ENCODE peak calls at places on chromosomes 11 and 22, in seven cellular contexts. J is psoas muscle, F is HepG2, S is cardiac muscle cell, X is dorsolateral prefrontal cortex, G is heart left ventricle, Z is heart right ventricle. L is an unnamed sample.

GRCh38 chr11:79447039-79447438 is 6.2 kb upstream of the TENM4 start:
- DNase-seq in J (no peak), F (no peak), S (no peak), X (no peak), G (no peak), Z (no peak), L (no peak)

GRCh38 chr11:77819921-77820564 is 479 bp downstream of the RSF1 start:
- DNase-seq in J (peak), F (peak), S (peak), X (peak), G (peak), Z (peak), L (peak)

GRCh38 chr11:45093761-45094455 is 52.5 kb upstream of the PRDM11 start:
- DNase-seq in J (no peak), F (no peak), S (no peak), X (no peak), G (no peak), Z (no peak), L (no peak)

GRCh38 chr11:1640076-1640946 is 10.7 kb downstream of the KRTAP5-5 start:
- DNase-seq in J (no peak), F (peak), S (peak), X (peak), G (no peak), Z (no peak), L (no peak)

GRCh38 chr22:46068908-46069481 is 81.3 kb upstream of the PPARA start:
- DNase-seq in J (no peak), F (no peak), S (no peak), X (peak), G (peak), Z (no peak), L (no peak)

GRCh38 chr11:80521592-80521991 is 1080.8 kb upstream of the TENM4 start:
- DNase-seq in J (no peak), F (no peak), S (peak), X (no peak), G (no peak), Z (no peak), L (no peak)

GRCh38 chr22:20438678-20439492 is 1.3 kb upstream of the SCARF2 start:
- DNase-seq in J (no peak), F (peak), S (peak), X (no peak), G (peak), Z (no peak), L (no peak)

GRCh38 chr11:61545341-61545740 is 35.5 kb downstream of the SYT7 start:
- DNase-seq in J (no peak), F (no peak), S (no peak), X (no peak), G (no peak), Z (no peak), L (no peak)

GRCh38 chr11:12603362-12604088 is 70.7 kb upstream of the TEAD1 start:
- DNase-seq in J (no peak), F (no peak), S (no peak), X (no peak), G (no peak), Z (no peak), L (no peak)

GRCh38 chr11:117218133-117218915 is 13.5 kb downstream of the PCSK7 start:
- DNase-seq in J (no peak), F (no peak), S (no peak), X (no peak), G (peak), Z (peak), L (no peak)

GRCh38 chr11:62402226-62402625 is 16.6 kb upstream of the SCGB1A1 start:
- DNase-seq in J (peak), F (no peak), S (no peak), X (no peak), G (peak), Z (peak), L (no peak)

GRCh38 chr11:33158596-33158995 is 2.7 kb downstream of the CSTF3 start:
- DNase-seq in J (no peak), F (no peak), S (no peak), X (no peak), G (no peak), Z (no peak), L (no peak)

GRCh38 chr11:100584201-100584600 is 102.9 kb upstream of the ARHGAP42 start:
- DNase-seq in J (no peak), F (no peak), S (no peak), X (no peak), G (no peak), Z (no peak), L (no peak)

GRCh38 chr11:121145826-121146225 is 44.8 kb downstream of the TECTA start:
- DNase-seq in J (no peak), F (no peak), S (no peak), X (no peak), G (no peak), Z (no peak), L (no peak)

GRCh38 chr11:133064961-133065360 is 467.3 kb downstream of the OPCML start:
- DNase-seq in J (no peak), F (no peak), S (no peak), X (no peak), G (no peak), Z (no peak), L (no peak)

GRCh38 chr11:27171391-27171790 is 130.8 kb downstream of the BBOX1 start:
- DNase-seq in J (no peak), F (no peak), S (no peak), X (no peak), G (no peak), Z (no peak), L (no peak)

GRCh38 chr22:37747715-37748100 is 50.9 kb downstream of the TRIOBP start:
- DNase-seq in J (no peak), F (no peak), S (no peak), X (no peak), G (no peak), Z (no peak), L (no peak)

GRCh38 chr11:105073486-105074200 is 28.5 kb upstream of the CARD16 start:
- DNase-seq in J (no peak), F (no peak), S (no peak), X (no peak), G (no peak), Z (no peak), L (no peak)

GRCh38 chr11:126515501-126515900 is 160.0 kb downstream of the ST3GAL4 start:
- DNase-seq in J (no peak), F (no peak), S (no peak), X (no peak), G (no peak), Z (no peak), L (no peak)

GRCh38 chr11:45724145-45724544 is 58.7 kb upstream of the CHST1 start:
- DNase-seq in J (no peak), F (no peak), S (peak), X (no peak), G (no peak), Z (no peak), L (no peak)

GRCh38 chr11:46461461-46461927 is 69.9 kb upstream of the CHRM4 start:
- DNase-seq in J (no peak), F (peak), S (no peak), X (no peak), G (no peak), Z (no peak), L (no peak)

GRCh38 chr22:30340911-30341685 is 14.4 kb upstream of the TBC1D10A start:
- DNase-seq in J (peak), F (no peak), S (no peak), X (peak), G (peak), Z (peak), L (peak)

GRCh38 chr11:33135768-33136443 is 25.4 kb downstream of the CSTF3 start:
- DNase-seq in J (no peak), F (no peak), S (no peak), X (no peak), G (no peak), Z (no peak), L (no peak)

GRCh38 chr11:27471067-27471587 is 1.5 kb downstream of the LGR4 start:
- DNase-seq in J (no peak), F (peak), S (peak), X (no peak), G (no peak), Z (no peak), L (no peak)

GRCh38 chr22:25085930-25086901 is 113.4 kb upstream of the CRYBB3 start:
- DNase-seq in J (peak), F (peak), S (no peak), X (no peak), G (peak), Z (peak), L (no peak)

GRCh38 chr11:70435361-70435760 is 37.0 kb downstream of the CTTN start:
- DNase-seq in J (no peak), F (no peak), S (no peak), X (no peak), G (no peak), Z (no peak), L (no peak)

GRCh38 chr11:70437111-70437784 is 38.9 kb downstream of the CTTN start:
- DNase-seq in J (no peak), F (no peak), S (no peak), X (no peak), G (no peak), Z (no peak), L (no peak)

GRCh38 chr11:70434813-70435300 is 36.5 kb downstream of the CTTN start:
- DNase-seq in J (no peak), F (no peak), S (no peak), X (no peak), G (no peak), Z (no peak), L (no peak)

GRCh38 chr11:70435765-70436500 is 37.6 kb downstream of the CTTN start:
- DNase-seq in J (no peak), F (no peak), S (no peak), X (no peak), G (no peak), Z (no peak), L (no peak)

GRCh38 chr11:70436501-70436860 is 38.2 kb downstream of the CTTN start:
- DNase-seq in J (no peak), F (no peak), S (no peak), X (no peak), G (no peak), Z (no peak), L (no peak)
- H3K27ac ChIP-seq in J (no peak), F (no peak), S (no peak), X (no peak), G (no peak), Z (no peak), L (no peak)

DNA sequence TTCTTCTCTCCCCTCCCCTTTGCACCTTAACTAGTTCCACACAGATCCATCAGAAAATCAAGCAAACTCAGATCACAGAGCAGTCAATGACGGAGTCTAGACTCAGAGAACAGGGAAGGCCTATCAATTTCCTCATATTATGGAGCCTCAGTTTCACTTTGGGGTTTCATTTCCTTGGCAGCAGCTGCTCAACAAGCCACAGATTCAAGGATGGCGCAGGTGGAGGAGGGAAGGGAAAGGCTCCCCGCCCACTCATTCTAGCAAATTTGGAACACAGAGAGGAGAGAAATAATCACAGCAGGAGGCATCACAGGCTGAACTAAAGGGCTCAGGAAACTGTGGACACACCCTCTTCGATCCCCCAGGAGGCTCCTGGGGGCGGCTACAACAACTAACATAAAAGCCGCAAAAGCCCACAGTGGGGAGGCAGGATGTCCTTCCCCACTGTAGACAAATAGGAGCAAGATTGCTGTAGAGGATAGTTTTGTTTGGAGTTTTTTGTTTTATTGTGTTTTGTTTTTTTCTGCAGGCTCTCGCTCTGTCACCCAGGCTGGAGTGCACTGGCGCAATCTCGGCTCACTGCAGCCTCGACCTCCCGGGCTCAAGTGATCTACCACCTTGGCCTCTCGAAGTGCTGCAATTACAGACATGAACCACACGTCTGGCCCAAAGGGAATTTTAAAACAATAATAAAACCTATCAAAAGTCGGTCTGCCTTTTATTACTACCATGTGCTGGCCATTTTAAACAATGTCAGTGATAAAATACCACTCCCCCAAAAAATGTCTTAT is 3.4 kb downstream of the PLAAT3 start:
- DNase-seq in J (no peak), F (no peak), S (no peak), X (no peak), G (no peak), Z (peak), L (no peak)
- H3K27ac ChIP-seq in J (peak), F (no peak), S (no peak), X (peak), G (peak), Z (peak), L (peak)

DNA sequence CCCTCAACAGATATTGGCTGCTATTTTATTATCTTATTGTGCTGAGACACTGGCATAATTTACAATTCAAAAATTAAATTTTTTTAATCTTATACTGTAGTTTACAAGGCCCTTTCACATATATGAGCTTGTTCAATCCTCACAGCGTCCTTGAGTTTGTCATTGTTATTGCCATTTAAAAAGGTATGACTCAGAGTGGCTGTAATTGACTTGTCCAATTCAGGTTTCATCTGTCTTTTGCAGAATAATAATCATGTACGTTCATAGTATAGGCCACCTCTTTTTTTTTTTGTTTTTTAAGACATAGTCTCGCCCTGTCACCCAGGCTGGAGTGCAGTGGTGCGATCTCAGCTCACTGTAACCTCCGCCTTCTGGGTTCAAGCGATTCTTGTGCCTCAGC is 11.5 kb downstream of the PTPRJ start:
- DNase-seq in J (no peak), F (no peak), S (no peak), X (no peak), G (no peak), Z (no peak), L (no peak)
- H3K27ac ChIP-seq in J (peak), F (no peak), S (peak), X (no peak), G (peak), Z (peak), L (no peak)

GRCh38 chr11:102319544-102319943 is 2.3 kb downstream of the BIRC3 start:
- DNase-seq in J (no peak), F (no peak), S (no peak), X (no peak), G (no peak), Z (no peak), L (no peak)

GRCh38 chr11:102317768-102318103 is 452 bp downstream of the BIRC3 start:
- DNase-seq in J (no peak), F (no peak), S (no peak), X (no peak), G (no peak), Z (no peak), L (no peak)

GRCh38 chr11:102318469-102318868 is 1.2 kb downstream of the BIRC3 start:
- DNase-seq in J (no peak), F (no peak), S (no peak), X (no peak), G (no peak), Z (no peak), L (no peak)

GRCh38 chr11:102316505-102316904 is 779 bp upstream of the BIRC3 start:
- DNase-seq in J (no peak), F (no peak), S (no peak), X (no peak), G (no peak), Z (no peak), L (no peak)

DNA sequence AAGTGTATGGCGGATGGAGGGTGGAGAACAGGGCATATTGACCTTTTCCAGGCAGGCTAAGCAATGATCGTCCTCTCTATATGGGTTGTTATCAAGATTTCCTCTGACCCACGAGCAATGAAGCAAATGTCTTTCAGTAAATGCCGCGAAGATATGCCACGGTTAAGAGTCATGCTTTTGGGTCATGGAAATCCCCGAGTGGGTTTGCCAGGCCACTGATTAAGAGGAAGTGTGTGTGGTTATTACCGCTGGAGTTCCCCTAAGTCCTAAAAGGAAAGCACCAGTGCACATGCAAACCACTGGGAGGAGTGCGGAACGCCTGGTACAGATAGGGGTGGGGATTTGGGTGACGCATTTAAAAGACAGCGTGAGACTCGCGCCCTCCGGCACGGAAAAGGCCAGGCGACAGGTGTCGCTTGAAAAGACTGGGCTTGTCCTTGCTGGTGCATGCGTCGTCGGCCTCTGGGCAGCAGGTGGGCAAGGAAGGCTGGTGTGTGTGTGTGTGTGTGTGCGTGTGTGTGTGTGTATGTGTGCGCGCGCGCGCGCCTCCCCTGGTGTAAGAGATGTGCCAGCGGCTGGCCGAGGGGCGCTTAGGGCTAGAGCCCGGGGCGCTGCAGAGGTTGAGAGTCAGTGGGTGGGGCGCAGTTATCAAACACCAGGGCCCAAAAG is at the start of gene BIRC3:
- DNase-seq in J (peak), F (peak), S (peak), X (peak), G (peak), Z (peak), L (peak)
- H3K27ac ChIP-seq in J (peak), F (no peak), S (no peak), X (peak), G (peak), Z (peak), L (no peak)

DNA sequence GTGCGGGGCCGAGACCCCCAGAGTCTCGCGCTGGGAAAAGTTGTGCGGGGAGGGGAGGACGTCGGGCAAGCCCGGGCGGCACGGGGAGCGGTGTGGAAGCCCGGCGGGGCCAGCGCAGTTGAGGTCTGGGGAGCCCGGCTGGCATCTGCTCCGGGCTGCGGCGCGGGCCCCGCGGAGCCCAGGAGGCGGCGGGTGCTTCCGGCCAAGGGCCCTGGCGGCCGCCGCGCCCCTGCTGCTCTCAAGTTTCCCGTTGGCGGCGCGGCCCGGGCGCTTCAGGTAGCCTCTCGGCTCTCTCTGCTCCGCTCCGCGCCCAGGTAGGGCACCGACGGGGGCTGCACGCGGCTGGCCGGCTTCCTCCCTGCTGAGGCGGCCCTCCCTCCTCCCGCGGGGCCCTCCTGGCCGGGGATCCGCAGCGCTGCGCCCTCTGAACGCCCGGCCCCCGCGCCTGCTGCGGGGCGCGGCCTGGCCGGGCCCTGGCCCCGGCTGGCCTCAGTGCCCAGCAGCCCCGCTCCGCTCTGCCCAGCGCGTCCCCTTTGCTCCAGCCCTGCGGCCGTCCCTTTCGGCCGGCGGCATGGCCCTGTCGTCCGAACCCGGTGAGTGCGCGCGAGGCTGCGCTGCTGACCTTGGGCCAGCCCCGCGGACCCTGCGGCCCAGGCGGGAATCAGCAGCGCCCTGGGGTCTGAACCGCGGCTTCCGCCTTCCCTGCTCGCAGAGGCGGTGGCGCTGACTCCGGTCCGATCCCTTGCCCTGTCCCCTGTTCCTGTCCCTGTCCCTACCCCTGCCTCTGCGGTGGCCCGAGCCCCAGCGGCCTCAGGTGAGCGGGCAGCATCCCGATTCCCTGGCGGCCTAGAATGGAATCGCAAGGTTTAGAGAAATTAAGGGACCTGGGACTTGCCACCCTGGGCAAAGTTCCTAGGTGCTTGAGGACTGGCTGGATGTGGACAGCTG is 4.3 kb upstream of the AMPD3 start:
- DNase-seq in J (peak), F (peak), S (peak), X (peak), G (peak), Z (peak), L (no peak)
- H3K27ac ChIP-seq in J (peak), F (no peak), S (no peak), X (peak), G (peak), Z (peak), L (peak)

GRCh38 chr11:114082415-114082748 is 22.9 kb downstream of the ZBTB16 start:
- DNase-seq in J (no peak), F (peak), S (no peak), X (no peak), G (no peak), Z (no peak), L (no peak)
- H3K27ac ChIP-seq in J (peak), F (no peak), S (no peak), X (peak), G (peak), Z (peak), L (no peak)